ENCODE peak calls at places on chromosomes 11 and 22, in four cellular contexts. M is K562, D is HepG2, G is Panc1. X is an unnamed sample.

GRCh38 chr11:19445771-19446170 is 205.0 kb upstream of the E2F8 start:
- DNase-seq in D (no peak), M (no peak), G (no peak), X (no peak)

GRCh38 chr11:114340311-114341131 is 44.3 kb downstream of the NNMT start:
- DNase-seq in D (peak; percentile 30), G (peak; percentile 43), M (peak; percentile 54), X (peak; percentile 49)

GRCh38 chr11:2534131-2534956 is 89.5 kb downstream of the KCNQ1 start:
- DNase-seq in D (no peak), G (no peak), M (no peak), X (peak; percentile 70)

GRCh38 chr11:109747839-109748238 is 325.8 kb downstream of the C11orf87 start:
- DNase-seq in D (no peak), G (no peak), M (no peak), X (peak; percentile 43)

GRCh38 chr11:61516675-61517516 is 8.3 kb downstream of the LRRC10B start:
- DNase-seq in M (peak; percentile 90), G (peak; percentile 24), D (peak; percentile 8), X (no peak)

GRCh38 chr22:50074551-50075042 is 10.6 kb downstream of the MLC1 start:
- DNase-seq in M (no peak), G (no peak), D (no peak), X (no peak)

GRCh38 chr11:30774451-30774850 is 188.3 kb upstream of the MPPED2 start:
- DNase-seq in D (no peak), M (no peak), G (no peak), X (no peak)

GRCh38 chr11:11480951-11481350 is 127.9 kb upstream of the CSNK2A3 start:
- DNase-seq in M (no peak), G (no peak), D (no peak), X (no peak)

GRCh38 chr11:86108146-86108545 is 39.3 kb upstream of the PICALM start:
- DNase-seq in D (no peak), G (no peak), M (no peak), X (no peak)

GRCh38 chr11:62830904-62831519 is 839 bp downstream of the STX5 start:
- DNase-seq in D (peak; percentile 57), M (no peak), G (no peak), X (no peak)

GRCh38 chr22:48101704-48102103 is 1339.3 kb downstream of the TBC1D22A start:
- DNase-seq in G (no peak), M (no peak), D (no peak), X (no peak)

GRCh38 chr11:28105869-28106268 is 2.1 kb downstream of the KIF18A start:
- DNase-seq in G (peak; percentile 33), M (no peak), D (no peak), X (no peak)

GRCh38 chr11:45266693-45267451 is 19.3 kb downstream of the SYT13 start:
- DNase-seq in G (no peak), D (peak; percentile 5), M (peak; percentile 79), X (no peak)

GRCh38 chr11:2204361-2205213 is 33.0 kb upstream of the TH start:
- DNase-seq in D (peak; percentile 20), G (no peak), M (no peak), X (no peak)

GRCh38 chr11:73173755-73174494 is 31.8 kb upstream of the FCHSD2 start:
- DNase-seq in D (peak; percentile 54), M (no peak), G (no peak), X (no peak)

GRCh38 chr11:112302226-112302868 is 41.7 kb upstream of the PLET1 start:
- DNase-seq in M (no peak), G (no peak), D (no peak), X (no peak)

GRCh38 chr11:106961518-106961917 is 56.8 kb downstream of the GUCY1A2 start:
- DNase-seq in D (no peak), G (no peak), M (no peak), X (no peak)

GRCh38 chr11:64093233-64094039 is 57.7 kb downstream of the FLRT1 start:
- DNase-seq in D (peak; percentile 17), G (no peak), M (peak; percentile 29), X (no peak)

GRCh38 chr11:43756575-43756974 is 76.0 kb downstream of the HSD17B12 start:
- DNase-seq in D (no peak), G (no peak), M (no peak), X (no peak)

GRCh38 chr11:72228229-72228843 is 3.8 kb downstream of the INPPL1 start:
- DNase-seq in G (no peak), D (no peak), M (no peak), X (no peak)

GRCh38 chr11:13235895-13236294 is 41.7 kb upstream of the BMAL1 start:
- DNase-seq in G (no peak), M (no peak), D (no peak), X (no peak)

GRCh38 chr22:17788023-17788330 is 13.7 kb upstream of the BID start:
- DNase-seq in M (no peak), G (no peak), D (no peak), X (no peak)

GRCh38 chr22:28505416-28506156 is 174.1 kb downstream of the TTC28 start:
- DNase-seq in M (no peak), G (no peak), D (no peak), X (no peak)

GRCh38 chr11:118914178-118914918 is 11.4 kb downstream of the BCL9L start:
- DNase-seq in G (no peak), M (no peak), D (peak; percentile 53), X (no peak)

GRCh38 chr11:17782938-17783337 is 48.4 kb downstream of the KCNC1 start:
- DNase-seq in D (no peak), G (no peak), M (no peak), X (no peak)

GRCh38 chr11:859394-860131 is 16.9 kb downstream of the TSPAN4 start:
- DNase-seq in G (no peak), M (peak; percentile 59), D (no peak), X (no peak)

GRCh38 chr11:121582296-121582695 is 129.5 kb upstream of the SORL1-AS1 start:
- DNase-seq in D (peak; percentile 9), M (no peak), G (no peak), X (peak; percentile 77)

GRCh38 chr11:86388198-86388597 is 13.5 kb downstream of the CCDC81 start:
- DNase-seq in D (no peak), M (no peak), G (no peak), X (no peak)

GRCh38 chr11:19447150-19447566 is 206.4 kb upstream of the E2F8 start:
- DNase-seq in D (no peak), G (no peak), M (no peak), X (no peak)

GRCh38 chr22:47367993-47368945 is 605.8 kb downstream of the TBC1D22A start:
- DNase-seq in D (no peak), M (no peak), G (no peak), X (no peak)

GRCh38 chr11:114277637-114278341 is 18.4 kb upstream of the NNMT start:
- DNase-seq in G (no peak), M (no peak), D (no peak), X (no peak)

GRCh38 chr22:22973336-22973735 is 85.7 kb downstream of the IGLL5 start:
- DNase-seq in M (no peak), G (no peak), D (no peak), X (no peak)

GRCh38 chr22:22022255-22022840 is 39.8 kb upstream of the TOP3B start:
- DNase-seq in M (peak; percentile 54), D (no peak), G (no peak), X (no peak)

GRCh38 chr11:70029115-70029830 is 48.8 kb upstream of the ANO1 start:
- DNase-seq in D (no peak), M (no peak), G (no peak), X (no peak)
- TF ChIP-seq REST in D (no peak), M (no peak), G (no peak), X (no peak)

GRCh38 chr11:35815556-35816315 is 128.1 kb upstream of the LDLRAD3 start:
- DNase-seq in M (no peak), G (no peak), D (no peak), X (no peak)
- TF ChIP-seq POLR2AphosphoS5 in M (no peak), G (no peak), D (no peak), X (no peak)

GRCh38 chr11:82458147-82458546 is 275.5 kb downstream of the FAM181B start:
- DNase-seq in M (no peak), D (no peak), G (no peak), X (no peak)

GRCh38 chr11:82462588-82462987 is 271.1 kb downstream of the FAM181B start:
- DNase-seq in G (no peak), D (no peak), M (no peak), X (no peak)

DNA sequence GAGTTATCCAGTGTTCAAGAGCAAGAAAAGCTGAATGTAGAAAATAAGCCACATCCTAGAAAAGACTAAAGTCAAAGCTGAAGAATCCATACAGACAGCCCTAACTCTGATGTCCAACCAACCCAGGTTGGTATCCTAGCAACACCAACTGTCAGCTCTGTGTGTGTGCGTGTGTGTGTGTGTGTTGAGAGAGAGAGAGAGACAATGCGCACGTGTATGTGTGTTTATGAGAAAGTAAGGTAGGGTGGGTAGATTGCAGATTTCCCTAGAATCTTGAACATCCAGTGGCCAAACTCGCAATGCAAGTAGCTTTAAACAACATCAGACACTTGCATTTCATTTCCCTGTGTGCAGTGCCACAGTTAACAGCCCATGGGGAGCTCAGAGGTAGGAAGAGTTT is 274.9 kb downstream of the FAM181B start:
- DNase-seq in G (no peak), D (no peak), M (no peak), X (no peak)
- TF ChIP-seq REST in G (no peak), D (no peak), M (no peak), X (no peak)

GRCh38 chr11:78830277-78830676 is 255.6 kb upstream of the NARS2 start:
- DNase-seq in M (no peak), D (no peak), G (no peak), X (no peak)

GRCh38 chr11:78832226-78832947 is 257.7 kb upstream of the NARS2 start:
- DNase-seq in M (no peak), D (no peak), G (no peak), X (no peak)

GRCh38 chr11:78831571-78831970 is 256.9 kb upstream of the NARS2 start:
- DNase-seq in M (no peak), G (no peak), D (no peak), X (no peak)

GRCh38 chr11:78825531-78825930 is 250.9 kb upstream of the NARS2 start:
- DNase-seq in D (no peak), G (no peak), M (no peak), X (no peak)

DNA sequence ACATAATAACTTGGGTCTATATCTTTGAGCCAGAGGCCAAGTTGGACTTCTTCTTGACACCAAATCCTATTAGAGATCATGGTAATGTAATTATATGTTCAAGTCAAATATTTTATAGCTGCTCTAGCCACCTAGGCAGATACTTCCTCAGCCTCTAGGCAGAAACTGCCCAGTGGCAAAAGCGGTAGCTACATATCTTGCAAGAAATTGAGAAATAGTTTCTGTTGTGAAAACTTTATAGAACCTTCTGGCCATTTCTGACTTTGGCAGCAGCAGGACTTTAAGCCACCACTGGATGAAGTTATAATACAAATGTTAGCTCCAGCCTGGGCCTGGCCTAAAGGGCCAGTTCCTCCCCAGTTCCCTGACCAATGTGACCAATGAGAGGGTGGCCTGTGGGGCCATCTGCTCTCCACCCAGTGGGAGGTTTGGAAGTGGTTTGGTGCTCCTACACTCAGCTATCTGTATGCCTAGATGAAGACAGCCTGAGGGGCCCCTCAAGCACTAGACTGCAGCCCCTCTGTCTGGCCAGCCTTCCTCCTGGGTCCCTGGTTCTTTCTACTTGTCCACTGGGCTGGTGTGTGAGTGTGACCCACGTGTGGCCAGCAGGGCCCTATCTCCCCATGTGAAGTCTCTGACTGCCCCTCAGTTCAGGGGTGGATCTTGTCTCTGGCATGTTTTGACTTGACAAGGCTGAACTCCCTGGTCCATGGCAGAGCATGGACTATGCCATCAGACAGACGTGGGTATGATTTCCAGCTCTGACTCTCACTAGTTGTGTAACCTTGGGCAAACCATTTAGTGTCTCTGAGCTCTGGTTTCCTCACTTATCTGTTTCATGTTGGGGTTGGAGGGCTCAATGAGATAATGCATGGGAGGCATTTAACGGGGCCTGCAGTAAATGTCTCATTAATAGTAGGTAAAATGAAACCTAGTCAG is 254.2 kb upstream of the NARS2 start:
- DNase-seq in M (no peak), G (no peak), D (no peak), X (peak; percentile 15)
- TF ChIP-seq POLR2AphosphoS5 in M (no peak), G (no peak), D (no peak), X (no peak)

X was measured in HL-60.